ENCODE peak calls at places on chromosome 14, in four cellular contexts. K, H, W and S are unnamed samples. For H3K36me3, the result is how much of the 10 kb centered on the place peaks cover.

GRCh38 chr14:93023039-93023438 is 92.7 kb downstream of the ITPK1 start:
- DNase-seq in K (no peak), H (no peak), W (no peak), S (no peak)

GRCh38 chr14:80944861-80945617 is 3.5 kb upstream of the CEP128 start:
- DNase-seq in K (no peak), H (no peak), W (no peak), S (no peak)

GRCh38 chr14:37587881-37588666 is 7.0 kb downstream of the FOXA1 start:
- DNase-seq in K (no peak), H (no peak), W (peak), S (no peak)

GRCh38 chr14:93317836-93318807 is 14.7 kb downstream of the BTBD7 start:
- DNase-seq in K (no peak), H (no peak), W (no peak), S (no peak)

GRCh38 chr14:44803239-44803905 is 158.4 kb downstream of the KLHL28 start:
- DNase-seq in K (no peak), H (no peak), W (no peak), S (no peak)

GRCh38 chr14:32226051-32226450 is 23.0 kb upstream of the RNU6-8 start:
- DNase-seq in K (no peak), H (no peak), W (no peak), S (no peak)

GRCh38 chr14:60151715-60152114 is 13.5 kb downstream of the DHRS7 start:
- DNase-seq in K (no peak), H (peak), W (peak), S (peak)

GRCh38 chr14:101383737-101384338 is 177.5 kb upstream of the DIO3 start:
- DNase-seq in K (no peak), H (no peak), W (no peak), S (no peak)

GRCh38 chr14:50943261-50943942 is 881 bp downstream of the PYGL start:
- DNase-seq in K (peak), H (peak), W (peak), S (peak)

GRCh38 chr14:90580381-90581335 is 183.8 kb downstream of the CALM1 start:
- DNase-seq in K (no peak), H (no peak), W (no peak), S (no peak)

GRCh38 chr14:39762576-39763401 is 330.6 kb upstream of the FBXO33 start:
- DNase-seq in K (no peak), H (no peak), W (no peak), S (no peak)

GRCh38 chr14:73238262-73238852 is 1.1 kb downstream of the PAPLN start:
- DNase-seq in K (no peak), H (no peak), W (no peak), S (no peak)

GRCh38 chr14:34198096-34198495 is 247.2 kb upstream of the EGLN3 start:
- DNase-seq in K (no peak), H (no peak), W (no peak), S (no peak)

GRCh38 chr14:44712095-44712822 is 205.2 kb upstream of the FSCB start:
- DNase-seq in K (no peak), H (no peak), W (no peak), S (peak)

GRCh38 chr14:77026166-77026929 is 2.2 kb downstream of the IRF2BPL start:
- DNase-seq in K (no peak), H (peak), W (peak), S (no peak)

GRCh38 chr14:103109789-103110415 is 13.4 kb upstream of the TNFAIP2 start:
- DNase-seq in K (no peak), H (no peak), W (peak), S (no peak)

GRCh38 chr14:61730756-61731373 is 31.4 kb upstream of the SNAPC1 start:
- DNase-seq in K (no peak), H (no peak), W (no peak), S (no peak)
- H3K36me3 ChIP-seq in K (under half), H (half or more), W (under half), S (under half)

DNA sequence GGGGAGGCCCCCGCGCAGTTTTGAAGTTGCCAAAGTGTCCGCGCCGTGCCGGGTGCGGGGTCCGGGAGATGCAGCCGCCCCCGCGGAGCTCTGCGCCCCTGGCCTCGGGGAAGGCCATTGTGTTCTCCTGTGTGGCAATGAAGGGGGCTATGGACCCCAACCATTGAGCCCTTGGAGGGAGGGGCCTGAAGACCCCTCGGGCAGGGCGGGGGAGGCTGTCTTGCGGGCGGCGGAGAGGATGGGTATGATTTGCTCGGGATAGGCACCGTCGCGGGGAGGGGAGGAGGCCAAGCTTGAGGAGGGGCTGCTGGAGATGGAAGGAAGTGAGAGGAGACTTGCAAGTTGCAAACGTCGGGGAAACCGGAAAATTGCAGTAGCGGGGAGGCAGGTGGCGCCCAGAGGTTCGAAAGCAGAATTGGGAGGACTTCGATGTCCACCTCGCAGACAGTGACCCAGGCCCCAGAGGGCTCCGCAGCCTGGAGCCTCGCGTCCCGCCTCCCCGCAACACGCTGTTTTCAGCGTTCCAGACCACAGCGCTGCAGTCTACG is 25.4 kb downstream of the BCL11B start:
- DNase-seq in K (no peak), H (no peak), W (peak), S (no peak)
- H3K4me3 ChIP-seq in K (no peak), H (peak), W (no peak), S (no peak)

GRCh38 chr14:22900088-22900799 is 17.2 kb downstream of the REM2 start:
- DNase-seq in K (no peak), H (no peak), W (no peak), S (no peak)

GRCh38 chr14:22903742-22904087 is 15.2 kb downstream of the RBM23 start:
- DNase-seq in K (no peak), H (no peak), W (no peak), S (no peak)

GRCh38 chr14:22898302-22898894 is 15.4 kb downstream of the REM2 start:
- DNase-seq in K (no peak), H (no peak), W (no peak), S (no peak)

GRCh38 chr14:22905627-22906026 is 13.3 kb downstream of the RBM23 start:
- DNase-seq in K (no peak), H (no peak), W (no peak), S (no peak)

DNA sequence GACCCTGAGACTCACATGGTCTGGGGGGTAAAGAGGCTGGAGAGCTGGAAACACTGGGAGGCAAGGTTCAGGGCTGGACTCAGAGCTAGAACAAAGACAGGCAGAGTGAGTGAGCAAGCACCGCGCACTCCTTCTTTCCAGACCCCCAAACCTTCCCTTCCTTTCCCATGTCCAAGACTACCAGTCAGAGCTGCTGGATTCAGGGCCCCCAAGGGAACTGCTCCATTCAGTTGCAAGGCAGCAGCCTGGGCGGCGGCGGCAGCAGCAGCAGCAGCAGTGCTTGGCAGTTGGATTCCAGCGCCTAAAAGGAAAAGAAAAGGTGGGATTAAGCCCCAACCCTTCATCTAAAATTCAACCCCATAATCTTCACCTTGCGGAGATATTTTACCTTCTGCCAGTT is 17.1 kb downstream of the RBM23 start:
- DNase-seq in K (no peak), H (no peak), W (no peak), S (no peak)
- H3K36me3 ChIP-seq in K (under half), H (half or more), W (under half), S (under half)

GRCh38 chr14:54440870-54441868 is at the start of gene CNIH1:
- DNase-seq in K (peak), H (peak), W (peak), S (peak)
- H3K4me3 ChIP-seq in K (peak), H (peak), W (peak), S (peak)

DNA sequence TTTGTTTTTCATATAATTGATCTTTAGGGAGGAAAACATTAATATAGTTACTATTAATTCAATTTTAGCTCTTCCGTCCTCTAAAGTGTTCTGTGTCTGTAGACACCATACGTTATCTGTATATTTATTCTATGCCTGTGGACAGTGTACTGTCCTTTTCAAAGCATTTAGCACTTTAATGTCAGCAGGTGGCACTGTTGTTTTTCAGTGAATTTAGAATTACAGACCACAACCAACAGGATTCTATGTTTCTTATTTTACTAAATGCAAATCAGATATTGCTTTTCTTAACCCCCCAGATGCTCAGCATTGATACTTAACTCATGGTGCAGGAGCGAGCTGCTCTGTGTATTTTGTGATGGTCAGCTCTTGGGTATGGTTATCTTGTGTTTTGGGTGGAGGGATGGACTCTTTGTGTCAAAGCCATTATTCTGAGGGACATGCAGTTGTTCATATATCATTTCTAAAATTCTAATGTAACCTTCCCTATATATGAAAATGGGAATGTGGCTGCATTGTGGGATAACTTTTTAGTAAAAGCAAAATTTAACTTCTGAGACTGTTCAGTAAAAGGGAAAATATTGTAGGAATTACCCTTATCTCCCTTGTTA is 65.2 kb downstream of the PAPOLA start:
- DNase-seq in K (no peak), H (no peak), W (no peak), S (no peak)
- H3K36me3 ChIP-seq in K (under half), H (half or more), W (under half), S (under half)

DNA sequence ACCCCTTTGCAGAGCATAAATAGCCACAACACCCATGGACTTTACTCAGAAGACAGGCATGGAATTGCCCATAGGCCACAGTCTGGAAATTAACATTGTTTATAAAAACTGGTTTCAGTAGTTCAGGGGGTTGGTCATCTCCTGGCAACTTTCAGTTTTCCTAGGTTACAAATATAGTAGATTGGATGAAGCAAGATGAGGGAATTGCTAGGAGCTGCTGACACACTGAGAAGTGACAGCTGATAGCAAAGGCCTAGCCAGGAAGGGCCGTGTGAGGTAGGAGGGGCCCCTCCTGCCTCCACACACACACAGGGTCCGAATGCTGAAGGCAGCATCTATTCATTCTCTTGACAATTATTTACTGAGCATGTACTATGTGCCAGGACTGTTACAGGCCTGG is 8.3 kb downstream of the GALNT16 start:
- DNase-seq in K (no peak), H (no peak), W (no peak), S (no peak)
- H3K4me3 ChIP-seq in K (no peak), H (no peak), W (no peak), S (no peak)

GRCh38 chr14:21261824-21262223 is 7.4 kb downstream of the HNRNPC start:
- DNase-seq in K (no peak), H (no peak), W (no peak), S (no peak)

GRCh38 chr14:21267431-21267845 is 1.8 kb downstream of the HNRNPC start:
- DNase-seq in K (no peak), H (no peak), W (no peak), S (no peak)

GRCh38 chr14:21264025-21264801 is 5.0 kb downstream of the HNRNPC start:
- DNase-seq in K (no peak), H (no peak), W (no peak), S (no peak)

GRCh38 chr14:21262410-21262809 is 6.8 kb downstream of the HNRNPC start:
- DNase-seq in K (no peak), H (no peak), W (no peak), S (no peak)

DNA sequence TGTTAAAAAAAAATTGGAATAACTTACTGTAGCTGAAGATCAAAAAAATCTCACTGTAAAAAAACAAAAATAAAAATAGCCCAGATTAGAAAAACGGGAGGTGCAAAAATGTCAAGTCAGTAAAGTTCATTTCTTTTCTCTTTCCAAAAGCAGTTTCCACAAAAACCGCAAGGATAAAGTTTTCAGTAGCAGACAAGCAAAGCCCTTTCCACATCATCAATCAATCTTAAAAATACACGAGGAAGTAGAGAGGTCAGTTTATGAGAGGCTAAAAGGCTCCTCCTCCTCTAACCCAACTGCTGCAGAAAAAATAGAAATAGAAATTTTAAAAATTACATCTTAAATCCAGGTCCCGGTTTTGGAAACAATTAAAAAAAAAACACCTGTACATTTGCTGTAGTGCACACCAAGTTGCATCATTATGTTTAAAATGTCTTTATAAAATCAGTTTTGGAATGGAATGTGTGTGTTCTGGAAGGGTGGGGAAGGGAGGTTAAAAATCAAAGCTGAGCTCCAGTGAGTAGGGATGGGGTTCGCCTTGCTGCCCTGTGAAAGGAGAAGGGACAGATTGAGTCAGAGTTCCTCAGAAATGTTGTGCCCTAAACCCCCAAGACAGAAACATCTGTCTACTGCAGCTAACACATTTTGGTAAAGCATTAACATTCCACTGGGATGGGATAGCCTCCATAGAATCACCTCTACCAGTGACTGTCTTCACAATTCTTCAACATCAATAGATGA is 5.8 kb downstream of the HNRNPC start:
- DNase-seq in K (no peak), H (no peak), W (no peak), S (no peak)
- H3K36me3 ChIP-seq in K (under half), H (half or more), W (under half), S (under half)